ENCODE peak calls at places on chromosomes 13 and 19, in five cellular contexts. H is A549, U is heart left ventricle, A is GM06990, P is choroid plexus epithelial cell. J is an unnamed sample.

GRCh38 chr19:1254081-1254527 is 5.7 kb downstream of the MIDN start:
- DNase-seq in H (no peak), P (peak), A (no peak), U (peak), J (no peak)

GRCh38 chr19:28746486-28746885 is 466.5 kb downstream of the UQCRFS1 start:
- DNase-seq in U (no peak), A (no peak), H (no peak), P (no peak), J (no peak)

GRCh38 chr19:44764975-44765948 is 12.4 kb upstream of the CBLC start:
- DNase-seq in U (peak), P (no peak), H (no peak), A (no peak), J (no peak)

GRCh38 chr13:94160875-94161274 is 318.6 kb downstream of the DCT start:
- DNase-seq in H (no peak), A (no peak), P (no peak), U (no peak), J (no peak)

GRCh38 chr19:3606690-3607289 is at the start of gene TBXA2R:
- DNase-seq in H (peak), U (peak), P (peak), A (no peak), J (peak)

GRCh38 chr13:28320884-28321574 is 173.9 kb downstream of the FLT1 start:
- DNase-seq in P (no peak), U (no peak), A (no peak), H (no peak), J (no peak)

GRCh38 chr19:55325172-55325571 is at the start of gene TMEM150B:
- DNase-seq in P (no peak), A (no peak), U (no peak), H (no peak), J (no peak)

GRCh38 chr19:3034194-3034844 is 5.2 kb upstream of the TLE2 start:
- DNase-seq in H (no peak), A (no peak), U (no peak), P (peak), J (no peak)

GRCh38 chr13:83940742-83941141 is 58.5 kb upstream of the SLITRK1 start:
- DNase-seq in U (no peak), A (no peak), P (no peak), H (no peak), J (no peak)

GRCh38 chr19:7562646-7563393 is 27.3 kb downstream of the PNPLA6 start:
- DNase-seq in P (no peak), U (no peak), H (no peak), A (no peak), J (peak)

GRCh38 chr19:15212682-15213081 is 11.9 kb upstream of the NOTCH3 start:
- DNase-seq in P (no peak), U (no peak), H (no peak), A (no peak), J (no peak)

GRCh38 chr13:101660711-101661110 is 208.2 kb downstream of the ITGBL1 start:
- DNase-seq in A (no peak), U (no peak), P (no peak), H (no peak), J (no peak)

GRCh38 chr13:112781881-112782361 is 92.1 kb downstream of the ATP11A start:
- DNase-seq in U (peak), H (no peak), A (no peak), P (no peak), J (no peak)

GRCh38 chr13:39051157-39051556 is 12.9 kb downstream of the NHLRC3 start:
- DNase-seq in H (no peak), U (no peak), P (peak), A (no peak), J (no peak)

GRCh38 chr19:44602071-44602470 is 11.3 kb upstream of the IGSF23 start:
- DNase-seq in P (no peak), U (no peak), A (no peak), H (no peak), J (peak)

GRCh38 chr13:42899266-42899665 is 92.8 kb downstream of the EPSTI1 start:
- DNase-seq in H (no peak), P (no peak), U (no peak), A (no peak), J (no peak)

GRCh38 chr13:54424344-54424743 is 1395.7 kb downstream of the OLFM4 start:
- DNase-seq in P (no peak), A (no peak), H (no peak), U (no peak), J (no peak)

GRCh38 chr13:70613295-70613694 is 505.0 kb upstream of the KLHL1 start:
- DNase-seq in P (peak), H (no peak), U (no peak), A (no peak), J (no peak)

GRCh38 chr13:40665061-40665753 is 1.2 kb downstream of the FOXO1 start:
- DNase-seq in P (no peak), U (peak), A (peak), H (peak), J (peak)

GRCh38 chr13:102012299-102013293 is 389.3 kb downstream of the FGF14 start:
- DNase-seq in A (no peak), P (no peak), H (no peak), U (peak), J (no peak)

GRCh38 chr19:15379996-15380647 is 535 bp upstream of the AKAP8 start:
- DNase-seq in H (peak), U (peak), A (no peak), P (peak), J (no peak)

GRCh38 chr13:44373601-44374347 is at the start of gene SERP2:
- DNase-seq in U (peak), A (no peak), H (no peak), P (no peak), J (peak)

GRCh38 chr19:45382426-45382825 is 12.1 kb upstream of the ERCC2 start:
- DNase-seq in H (no peak), A (no peak), P (no peak), U (no peak), J (no peak)

GRCh38 chr19:46718157-46718933 is 1.4 kb upstream of the PRKD2 start:
- DNase-seq in A (peak), U (no peak), H (peak), P (peak), J (peak)
- H3K4me3 ChIP-seq in A (peak), U (no peak), H (no peak), P (no peak), J (no peak)

GRCh38 chr13:73985789-73986188 is 148.4 kb downstream of the KLF12 start:
- DNase-seq in P (no peak), U (no peak), A (no peak), H (no peak), J (no peak)
- H3K4me3 ChIP-seq in P (no peak), U (no peak), A (no peak), H (no peak), J (no peak)

DNA sequence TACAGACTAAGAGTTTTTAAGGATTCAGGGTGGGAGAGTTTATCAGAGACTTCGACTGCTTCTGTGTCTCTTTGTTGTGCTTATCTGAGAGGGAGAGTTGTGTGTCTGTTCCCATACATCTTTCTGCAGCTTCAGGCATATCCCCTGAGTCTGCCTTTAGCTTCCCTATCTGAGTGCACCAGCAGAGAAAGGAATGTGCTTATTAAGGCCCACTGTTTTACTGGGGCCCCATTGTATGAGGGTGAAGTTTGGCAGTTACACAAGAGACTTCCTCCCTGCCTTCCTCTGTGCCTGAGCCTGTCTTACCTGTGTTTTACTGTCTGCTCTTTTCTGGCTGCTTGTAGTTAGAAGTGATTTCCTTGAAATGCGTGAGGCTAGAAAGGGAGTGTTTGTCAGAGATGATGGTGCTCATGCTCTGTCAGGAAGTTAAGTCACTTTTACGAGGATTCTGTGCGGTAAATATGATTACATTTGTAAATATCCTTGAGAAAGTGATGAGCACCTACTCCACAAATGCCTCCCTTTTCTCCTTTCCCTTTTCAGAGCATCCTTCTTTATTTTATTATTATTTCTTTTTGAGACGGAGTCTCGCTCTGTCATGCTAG is 1228.9 kb upstream of the MIR17HG start:
- DNase-seq in H (no peak), A (no peak), U (no peak), P (no peak), J (no peak)
- H3K4me3 ChIP-seq in H (no peak), A (no peak), U (no peak), P (no peak), J (no peak)

DNA sequence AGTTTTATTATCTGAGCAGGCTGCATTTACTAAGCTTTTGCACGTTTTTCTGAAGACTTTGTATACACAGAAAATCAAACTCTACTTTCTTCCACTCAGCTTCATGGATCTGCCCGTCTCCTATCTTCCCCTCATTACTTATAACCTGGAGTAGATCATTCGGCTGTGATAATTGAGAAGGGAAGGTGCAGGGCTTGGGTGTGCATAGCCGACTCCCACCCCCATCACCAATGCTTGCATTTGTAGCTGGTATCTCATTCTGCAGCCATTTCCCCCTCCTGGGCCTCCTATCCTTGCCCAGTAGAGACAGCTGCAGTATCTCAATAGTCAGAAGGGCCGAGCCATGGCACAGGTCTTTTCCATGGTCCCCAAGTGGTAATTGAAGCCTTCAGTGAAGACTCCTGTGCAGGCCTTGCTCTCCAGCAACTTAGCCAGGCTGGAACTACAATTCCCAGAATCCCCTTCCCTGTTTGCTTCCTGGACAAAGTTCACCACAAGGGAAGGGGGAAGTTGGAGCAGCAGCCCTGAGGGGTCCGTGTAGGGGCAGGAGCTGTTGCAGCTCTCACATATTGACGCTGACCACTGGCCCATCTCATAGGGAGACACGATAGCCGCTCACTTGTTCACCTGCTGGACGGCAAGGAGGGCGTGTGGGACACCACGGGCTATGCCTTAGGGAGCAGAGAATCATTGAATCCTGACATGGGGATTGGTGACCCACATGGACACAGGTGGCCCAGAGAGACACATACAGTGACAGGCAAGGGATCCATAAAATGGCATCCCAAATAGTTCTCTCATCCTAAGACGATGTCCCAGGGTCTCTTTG is 2.1 kb upstream of the SIGLEC8 start:
- DNase-seq in U (no peak), A (no peak), H (no peak), P (peak), J (peak)
- H3K4me3 ChIP-seq in U (no peak), A (no peak), H (peak), P (peak), J (no peak)

GRCh38 chr19:49691243-49692101 is 556 bp downstream of the CPT1C start:
- DNase-seq in A (no peak), U (peak), H (no peak), P (peak), J (no peak)
- H3K4me3 ChIP-seq in A (no peak), U (peak), H (no peak), P (peak), J (no peak)

GRCh38 chr13:75857291-75857690 is 221.2 kb downstream of the LMO7 start:
- DNase-seq in A (no peak), H (no peak), U (no peak), P (no peak), J (no peak)
- H3K4me3 ChIP-seq in A (no peak), H (no peak), U (no peak), P (no peak), J (no peak)

GRCh38 chr19:5358173-5358800 is 17.7 kb upstream of the PTPRS start:
- DNase-seq in H (no peak), P (peak), A (no peak), U (no peak), J (no peak)
- H3K4me3 ChIP-seq in H (no peak), P (no peak), A (no peak), U (no peak), J (no peak)

DNA sequence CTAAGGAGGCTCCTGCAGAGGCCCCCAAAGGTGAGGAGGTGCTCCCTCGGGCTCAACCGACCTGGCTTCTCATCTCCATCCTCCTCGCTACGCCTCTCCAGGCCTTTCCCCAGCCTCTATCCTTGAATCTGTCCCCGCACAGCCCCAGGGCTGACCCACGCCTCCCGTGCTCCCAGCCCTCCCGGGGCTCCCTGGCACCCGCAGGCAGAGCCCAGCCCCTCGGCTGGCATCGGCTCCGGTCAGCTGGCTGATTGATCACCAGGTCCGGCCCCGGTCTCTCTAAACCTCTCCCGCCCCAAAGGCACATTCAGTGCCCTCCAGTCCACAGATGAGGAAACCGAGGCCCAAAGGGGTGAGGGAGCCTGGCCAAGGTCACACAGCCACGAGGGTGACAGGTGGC is 2.5 kb downstream of the MYBPC2 start:
- DNase-seq in A (no peak), H (no peak), U (no peak), P (no peak), J (no peak)
- H3K4me3 ChIP-seq in A (no peak), H (no peak), U (no peak), P (no peak), J (no peak)

GRCh38 chr13:100334209-100334608 is 245.3 kb downstream of the PCCA start:
- DNase-seq in A (no peak), U (no peak), P (no peak), H (no peak), J (no peak)

GRCh38 chr13:100330662-100331061 is 241.8 kb downstream of the PCCA start:
- DNase-seq in U (no peak), P (peak), A (no peak), H (no peak), J (no peak)

GRCh38 chr13:100338265-100338664 is 249.4 kb downstream of the PCCA start:
- DNase-seq in U (no peak), A (no peak), H (no peak), P (peak), J (no peak)

GRCh38 chr13:100336795-100337516 is 248.1 kb downstream of the PCCA start:
- DNase-seq in P (no peak), H (no peak), U (no peak), A (no peak), J (no peak)

DNA sequence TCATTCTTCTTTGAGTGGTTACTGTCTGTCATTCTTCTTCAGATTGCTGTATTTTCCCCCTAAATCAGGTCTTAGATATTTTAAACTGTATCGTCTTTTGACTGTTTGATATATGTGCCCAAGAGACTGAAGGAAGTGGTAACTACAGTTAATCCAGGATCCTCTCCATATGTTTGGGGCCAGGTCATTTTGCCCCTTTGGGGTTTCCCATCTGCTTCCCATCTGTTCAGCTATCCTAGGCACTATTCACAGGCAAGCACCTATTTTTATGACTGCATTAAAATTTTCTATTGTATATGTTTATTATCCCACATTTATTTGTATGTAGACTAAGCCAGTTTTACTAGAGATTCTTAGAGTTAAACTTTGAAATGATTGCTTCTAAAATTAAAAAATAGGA is 244.2 kb downstream of the PCCA start:
- DNase-seq in H (no peak), U (no peak), P (no peak), A (no peak), J (no peak)
- H3K4me3 ChIP-seq in H (no peak), U (no peak), P (no peak), A (no peak), J (no peak)

DNA sequence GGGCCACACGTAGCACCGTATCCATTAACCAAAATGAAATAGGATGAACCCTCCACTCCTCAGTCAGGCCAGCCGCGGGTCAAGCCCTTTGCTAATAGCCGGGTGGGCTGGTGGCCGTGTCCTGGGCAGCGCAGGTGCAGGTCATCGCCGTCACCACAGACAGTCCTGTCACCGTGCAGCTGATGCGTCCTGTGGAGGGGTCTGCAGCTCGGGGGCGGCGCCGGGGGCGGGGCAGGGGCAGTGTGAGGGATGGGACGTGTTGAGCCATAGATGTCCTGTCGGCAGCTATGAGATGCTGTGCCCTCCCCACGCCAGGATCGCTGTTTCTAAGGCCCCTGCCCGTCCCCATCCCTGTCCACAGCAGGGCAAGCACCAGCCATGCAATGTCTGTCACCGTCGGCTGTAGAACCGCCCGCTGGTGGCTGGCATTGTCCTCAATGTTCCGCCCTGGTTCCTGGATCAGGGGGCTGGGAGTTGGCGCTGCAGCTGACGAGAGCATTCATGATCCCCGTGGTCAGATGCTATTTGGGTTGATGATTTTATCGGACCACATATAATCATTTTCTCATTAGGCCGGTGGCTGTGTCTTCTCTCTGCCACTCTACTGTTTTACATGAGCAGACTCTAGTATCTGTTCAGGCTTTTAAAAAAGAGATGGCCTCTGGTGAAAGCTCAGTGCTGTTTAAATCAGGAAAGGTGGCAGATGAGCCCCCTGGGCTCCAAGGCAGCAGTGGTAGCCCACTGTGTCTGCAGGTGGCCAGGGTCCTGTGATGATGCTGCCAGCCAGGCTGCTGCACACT is 126.1 kb downstream of the KDM4B start:
- DNase-seq in A (no peak), U (no peak), H (no peak), P (no peak), J (no peak)
- H3K4me3 ChIP-seq in A (no peak), U (no peak), H (no peak), P (no peak), J (no peak)

J was measured in body of pancreas.